ENCODE peak calls at places on chromosomes 3 and 15, in four cellular contexts. One of them, this sample, is unnamed.

GRCh38 chr15:33395841-33396240 is 85.1 kb downstream of the RYR3 start:
- DNase-seq in T-helper 17 cell: no peak
- DNase-seq in WTC11: no peak
- DNase-seq in cardiac muscle cell: no peak
- DNase-seq in this sample: no peak

GRCh38 chr3:5160926-5161858 is 26.3 kb upstream of the EDEM1 start:
- DNase-seq in WTC11: no peak
- DNase-seq in T-helper 17 cell: no peak
- DNase-seq in cardiac muscle cell: no peak
- DNase-seq in this sample: peak; percentile 18

GRCh38 chr15:62391565-62392262 is 226.6 kb upstream of the C2CD4B start:
- DNase-seq in cardiac muscle cell: peak; percentile 64
- DNase-seq in WTC11: peak; percentile 52
- DNase-seq in T-helper 17 cell: no peak
- DNase-seq in this sample: peak; percentile 65

GRCh38 chr3:38758557-38758956 is 57.5 kb downstream of the SCN10A start:
- DNase-seq in cardiac muscle cell: no peak
- DNase-seq in T-helper 17 cell: no peak
- DNase-seq in WTC11: no peak
- DNase-seq in this sample: no peak

GRCh38 chr3:32454731-32455608 is 47.7 kb downstream of the CMTM6 start:
- DNase-seq in cardiac muscle cell: no peak
- DNase-seq in T-helper 17 cell: no peak
- DNase-seq in WTC11: no peak
- DNase-seq in this sample: no peak

GRCh38 chr3:184314363-184314699 is at the start of gene EIF4G1:
- DNase-seq in WTC11: peak; percentile 89
- DNase-seq in cardiac muscle cell: peak; percentile 97
- DNase-seq in T-helper 17 cell: peak; percentile 92
- DNase-seq in this sample: peak; percentile 98

GRCh38 chr3:133490468-133491351 is 82.8 kb upstream of the CDV3 start:
- DNase-seq in WTC11: no peak
- DNase-seq in cardiac muscle cell: no peak
- DNase-seq in T-helper 17 cell: no peak
- DNase-seq in this sample: no peak

GRCh38 chr3:73611176-73611575 is 13.6 kb downstream of the PDZRN3 start:
- DNase-seq in cardiac muscle cell: peak; percentile 79
- DNase-seq in WTC11: no peak
- DNase-seq in T-helper 17 cell: no peak
- DNase-seq in this sample: peak; percentile 75

GRCh38 chr3:138072816-138073215 is 42.6 kb downstream of the DZIP1L start:
- DNase-seq in T-helper 17 cell: no peak
- DNase-seq in WTC11: peak; percentile 19
- DNase-seq in cardiac muscle cell: no peak
- DNase-seq in this sample: no peak

GRCh38 chr3:125624341-125624740 is 29.0 kb upstream of the OSBPL11 start:
- DNase-seq in WTC11: no peak
- DNase-seq in T-helper 17 cell: no peak
- DNase-seq in cardiac muscle cell: peak; percentile 21
- DNase-seq in this sample: peak; percentile 6

GRCh38 chr3:66470956-66471686 is 29.7 kb downstream of the LRIG1 start:
- DNase-seq in cardiac muscle cell: no peak
- DNase-seq in T-helper 17 cell: no peak
- DNase-seq in WTC11: no peak
- DNase-seq in this sample: no peak

GRCh38 chr3:94431831-94432230 is 369.0 kb downstream of the NSUN3 start:
- DNase-seq in WTC11: no peak
- DNase-seq in T-helper 17 cell: no peak
- DNase-seq in cardiac muscle cell: no peak
- DNase-seq in this sample: no peak

GRCh38 chr15:68801572-68802148 is 19.0 kb downstream of the ANP32A start:
- DNase-seq in WTC11: no peak
- DNase-seq in cardiac muscle cell: no peak
- DNase-seq in T-helper 17 cell: no peak
- DNase-seq in this sample: no peak

GRCh38 chr3:108124337-108125150 is 33.7 kb upstream of the CD47 start:
- DNase-seq in WTC11: no peak
- DNase-seq in T-helper 17 cell: peak; percentile 42
- DNase-seq in cardiac muscle cell: no peak
- DNase-seq in this sample: no peak

GRCh38 chr15:77974098-77974414 is 103.5 kb downstream of the TBC1D2B start:
- DNase-seq in T-helper 17 cell: no peak
- DNase-seq in WTC11: no peak
- DNase-seq in cardiac muscle cell: peak; percentile 71
- DNase-seq in this sample: peak; percentile 74

GRCh38 chr15:23736291-23736690 is 49.2 kb upstream of the NDN start:
- DNase-seq in cardiac muscle cell: no peak
- DNase-seq in WTC11: no peak
- DNase-seq in T-helper 17 cell: no peak
- DNase-seq in this sample: no peak

GRCh38 chr3:196662033-196662432 is 22.5 kb downstream of the NRROS start:
- DNase-seq in T-helper 17 cell: no peak
- DNase-seq in WTC11: no peak
- DNase-seq in cardiac muscle cell: no peak
- DNase-seq in this sample: no peak

GRCh38 chr3:52182691-52183090 is 15.3 kb upstream of the ALAS1 start:
- DNase-seq in cardiac muscle cell: no peak
- DNase-seq in WTC11: no peak
- DNase-seq in T-helper 17 cell: no peak
- DNase-seq in this sample: no peak

GRCh38 chr3:119795849-119796248 is 13.9 kb downstream of the NR1I2 start:
- DNase-seq in cardiac muscle cell: no peak
- DNase-seq in WTC11: no peak
- DNase-seq in T-helper 17 cell: no peak
- DNase-seq in this sample: no peak

GRCh38 chr15:67170143-67170885 is 84.1 kb downstream of the AAGAB start:
- DNase-seq in T-helper 17 cell: no peak
- DNase-seq in cardiac muscle cell: no peak
- DNase-seq in WTC11: no peak
- DNase-seq in this sample: no peak

GRCh38 chr15:91561371-91562100 is 292.0 kb upstream of the SLCO3A1 start:
- DNase-seq in T-helper 17 cell: no peak
- DNase-seq in WTC11: no peak
- DNase-seq in cardiac muscle cell: peak; percentile 92
- DNase-seq in this sample: peak; percentile 99

GRCh38 chr3:119762876-119763275 is 19.0 kb upstream of the NR1I2 start:
- DNase-seq in WTC11: no peak
- DNase-seq in cardiac muscle cell: no peak
- DNase-seq in T-helper 17 cell: no peak
- DNase-seq in this sample: no peak

GRCh38 chr3:147521646-147522045 is 112.5 kb downstream of the ZIC1 start:
- DNase-seq in cardiac muscle cell: peak; percentile 25
- DNase-seq in WTC11: no peak
- DNase-seq in T-helper 17 cell: no peak
- DNase-seq in this sample: peak; percentile 41

GRCh38 chr15:44101944-44102343 is 93.1 kb downstream of the FRMD5 start:
- DNase-seq in T-helper 17 cell: no peak
- DNase-seq in cardiac muscle cell: peak; percentile 55
- DNase-seq in WTC11: no peak
- DNase-seq in this sample: peak; percentile 58

GRCh38 chr15:79195802-79196201 is 86.7 kb upstream of the ANKRD34C start:
- DNase-seq in T-helper 17 cell: no peak
- DNase-seq in WTC11: peak; percentile 50
- DNase-seq in cardiac muscle cell: no peak
- DNase-seq in this sample: no peak

GRCh38 chr3:120348065-120348980 is 831 bp downstream of the LRRC58 start:
- DNase-seq in cardiac muscle cell: no peak
- DNase-seq in T-helper 17 cell: peak; percentile 41
- DNase-seq in WTC11: peak; percentile 77
- DNase-seq in this sample: peak; percentile 20

GRCh38 chr15:85689729-85690128 is 105.0 kb downstream of the KLHL25 start:
- DNase-seq in cardiac muscle cell: peak; percentile 82
- DNase-seq in T-helper 17 cell: peak; percentile 41
- DNase-seq in WTC11: peak; percentile 32
- DNase-seq in this sample: peak; percentile 84

GRCh38 chr3:169573129-169573528 is 90.4 kb downstream of the MECOM start:
- DNase-seq in T-helper 17 cell: no peak
- DNase-seq in WTC11: no peak
- DNase-seq in cardiac muscle cell: peak; percentile 19
- DNase-seq in this sample: peak; percentile 20

GRCh38 chr15:101159096-101159935 is 92.5 kb downstream of the CHSY1 start:
- DNase-seq in WTC11: no peak
- DNase-seq in T-helper 17 cell: no peak
- DNase-seq in cardiac muscle cell: peak; percentile 31
- DNase-seq in this sample: no peak

GRCh38 chr3:64422932-64423331 is 197.7 kb upstream of the PRICKLE2 start:
- DNase-seq in cardiac muscle cell: no peak
- DNase-seq in T-helper 17 cell: no peak
- DNase-seq in WTC11: no peak
- DNase-seq in this sample: no peak

GRCh38 chr3:188202358-188203138 is 48.6 kb downstream of the LPP start:
- DNase-seq in WTC11: peak; percentile 33
- DNase-seq in T-helper 17 cell: no peak
- DNase-seq in cardiac muscle cell: no peak
- DNase-seq in this sample: no peak

GRCh38 chr15:49282366-49282765 is 112.3 kb downstream of the GALK2 start:
- DNase-seq in cardiac muscle cell: peak; percentile 91
- DNase-seq in WTC11: no peak
- DNase-seq in T-helper 17 cell: no peak
- DNase-seq in this sample: peak; percentile 86

GRCh38 chr15:26665950-26666921 is 106.6 kb downstream of the GABRB3 start:
- DNase-seq in T-helper 17 cell: no peak
- DNase-seq in cardiac muscle cell: no peak
- DNase-seq in WTC11: peak; percentile 73
- DNase-seq in this sample: no peak

GRCh38 chr3:5194801-5195509 is 7.4 kb downstream of the EDEM1 start:
- DNase-seq in cardiac muscle cell: peak; percentile 80
- DNase-seq in WTC11: no peak
- DNase-seq in T-helper 17 cell: peak; percentile 17
- DNase-seq in this sample: peak; percentile 87

GRCh38 chr15:64264511-64264910 is 91.5 kb downstream of the CSNK1G1 start:
- DNase-seq in T-helper 17 cell: no peak
- DNase-seq in WTC11: no peak
- DNase-seq in cardiac muscle cell: no peak
- DNase-seq in this sample: no peak

GRCh38 chr3:15116032-15116653 is 17.2 kb upstream of the RBSN start:
- DNase-seq in cardiac muscle cell: no peak
- DNase-seq in T-helper 17 cell: no peak
- DNase-seq in WTC11: no peak
- DNase-seq in this sample: no peak

GRCh38 chr3:61667417-61668213 is 106.2 kb downstream of the PTPRG start:
- DNase-seq in WTC11: no peak
- DNase-seq in cardiac muscle cell: peak; percentile 44
- DNase-seq in T-helper 17 cell: no peak
- DNase-seq in this sample: peak; percentile 48

GRCh38 chr3:52220380-52221026 is 4.9 kb downstream of the TLR9 start:
- DNase-seq in cardiac muscle cell: peak; percentile 84
- DNase-seq in T-helper 17 cell: peak; percentile 73
- DNase-seq in WTC11: peak; percentile 92
- DNase-seq in this sample: peak; percentile 82

GRCh38 chr3:30511524-30512278 is 94.7 kb upstream of the TGFBR2 start:
- DNase-seq in T-helper 17 cell: no peak
- DNase-seq in WTC11: no peak
- DNase-seq in cardiac muscle cell: peak; percentile 99
- DNase-seq in this sample: peak; percentile 97

This sample was measured in cardiac fibroblast.